ENCODE peak calls at places on chromosomes 6 and 20, in six cellular contexts. B, V, D, W, C and S are unnamed samples.
A peak's percentile ranks its signal among the peaks of the same experiment; 100 is the strongest.

GRCh38 chr20:3846740-3847418 is at the start of gene MAVS:
- DNase-seq in W (peak; percentile 81), D (peak; percentile 28), B (peak; percentile 40), V (peak; percentile 92), C (peak; percentile 95), S (peak; percentile 93)

GRCh38 chr6:36444470-36444869 is 1.7 kb downstream of the KCTD20 start:
- DNase-seq in V (no peak), D (no peak), C (no peak), B (no peak), W (no peak), S (no peak)

GRCh38 chr20:62652894-62653305 is 10.6 kb downstream of the SLCO4A1 start:
- DNase-seq in B (no peak), V (no peak), D (no peak), C (no peak), W (no peak), S (no peak)

GRCh38 chr20:36400901-36401300 is 94.8 kb downstream of the DLGAP4 start:
- DNase-seq in D (no peak), V (no peak), W (no peak), B (no peak), C (no peak), S (no peak)

GRCh38 chr6:358432-358831 is 33.1 kb upstream of the IRF4 start:
- DNase-seq in C (no peak), V (no peak), W (no peak), D (no peak), B (no peak), S (no peak)

GRCh38 chr6:13769655-13770053 is 44.7 kb downstream of the MCUR1 start:
- DNase-seq in V (no peak), B (no peak), C (no peak), D (no peak), W (no peak), S (peak; percentile 45)

GRCh38 chr20:10447028-10447427 is 11.9 kb downstream of the SLX4IP start:
- DNase-seq in D (no peak), C (no peak), V (peak; percentile 36), B (peak; percentile 67), W (peak; percentile 43), S (peak; percentile 68)

GRCh38 chr20:25321991-25322390 is 68.6 kb downstream of the ABHD12 start:
- DNase-seq in D (no peak), C (no peak), V (no peak), B (no peak), W (no peak), S (no peak)

GRCh38 chr20:60046011-60046413 is 87.8 kb downstream of the CDH26 start:
- DNase-seq in V (no peak), W (no peak), D (no peak), C (no peak), B (no peak), S (no peak)

GRCh38 chr6:22041797-22042489 is 254.9 kb downstream of the PRL start:
- DNase-seq in D (no peak), W (no peak), C (no peak), B (no peak), V (no peak), S (no peak)

GRCh38 chr20:8527998-8528397 is 395.9 kb downstream of the PLCB1 start:
- DNase-seq in D (no peak), B (no peak), V (no peak), W (no peak), C (no peak), S (no peak)

GRCh38 chr6:152750694-152751093 is at the start of gene VIP:
- DNase-seq in B (no peak), V (no peak), C (no peak), W (no peak), D (no peak), S (no peak)

GRCh38 chr6:93779086-93779858 is 359.9 kb upstream of the EPHA7 start:
- DNase-seq in W (no peak), C (no peak), D (no peak), B (no peak), V (no peak), S (no peak)

GRCh38 chr6:16326971-16327776 is 88.8 kb downstream of the GMPR start:
- DNase-seq in V (no peak), D (no peak), W (no peak), B (no peak), C (no peak), S (no peak)

GRCh38 chr20:48166082-48166835 is 381.0 kb upstream of the SULF2 start:
- DNase-seq in C (no peak), D (no peak), B (no peak), V (no peak), W (no peak), S (no peak)

GRCh38 chr6:16901777-16902176 is 140.5 kb upstream of the ATXN1 start:
- DNase-seq in B (no peak), C (no peak), W (no peak), D (peak; percentile 78), V (peak; percentile 62), S (no peak)

GRCh38 chr6:33215761-33216649 is 7.7 kb downstream of the RING1 start:
- DNase-seq in D (no peak), C (no peak), V (no peak), W (no peak), B (no peak), S (no peak)
- TF ChIP-seq POLR2A in D (no peak), C (no peak), V (no peak), W (no peak), B (no peak), S (no peak)

GRCh38 chr20:38833857-38834164 is 28.3 kb downstream of the PPP1R16B start:
- DNase-seq in B (no peak), D (no peak), C (no peak), V (no peak), W (no peak), S (no peak)

GRCh38 chr20:38831995-38832620 is 26.6 kb downstream of the PPP1R16B start:
- DNase-seq in D (no peak), V (no peak), B (no peak), C (no peak), W (no peak), S (no peak)

GRCh38 chr20:38834868-38835267 is 29.4 kb downstream of the PPP1R16B start:
- DNase-seq in V (no peak), D (no peak), W (no peak), C (no peak), B (no peak), S (no peak)

GRCh38 chr20:38831049-38831691 is 25.7 kb downstream of the PPP1R16B start:
- DNase-seq in W (no peak), B (no peak), V (no peak), D (no peak), C (no peak), S (no peak)

GRCh38 chr20:38833154-38833856 is 27.8 kb downstream of the PPP1R16B start:
- DNase-seq in B (no peak), W (no peak), C (no peak), V (no peak), D (no peak), S (no peak)
- TF ChIP-seq POLR2A in B (no peak), W (no peak), C (no peak), V (no peak), D (no peak), S (no peak)

GRCh38 chr6:30060982-30061765 is at the start of gene POLR1H:
- DNase-seq in D (peak; percentile 93), B (peak; percentile 92), W (peak; percentile 82), V (peak; percentile 95), C (peak; percentile 94), S (peak; percentile 96)
- TF ChIP-seq POLR2A in D (peak; percentile 91), B (peak; percentile 90), W (peak; percentile 61), V (peak; percentile 97), C (peak; percentile 83), S (peak; percentile 99)

GRCh38 chr6:30681696-30682180 is 4.7 kb downstream of the PPP1R18 start:
- DNase-seq in V (no peak), D (no peak), W (no peak), B (no peak), C (no peak), S (no peak)

GRCh38 chr6:30683137-30683979 is 3.1 kb downstream of the PPP1R18 start:
- DNase-seq in V (no peak), D (no peak), B (no peak), C (no peak), W (no peak), S (no peak)

GRCh38 chr6:30683980-30684338 is 2.5 kb downstream of the PPP1R18 start:
- DNase-seq in V (no peak), D (no peak), W (no peak), C (no peak), B (no peak), S (no peak)

GRCh38 chr6:30684386-30685156 is 1.9 kb downstream of the PPP1R18 start:
- DNase-seq in C (no peak), V (peak; percentile 67), D (no peak), W (no peak), B (no peak), S (no peak)

DNA sequence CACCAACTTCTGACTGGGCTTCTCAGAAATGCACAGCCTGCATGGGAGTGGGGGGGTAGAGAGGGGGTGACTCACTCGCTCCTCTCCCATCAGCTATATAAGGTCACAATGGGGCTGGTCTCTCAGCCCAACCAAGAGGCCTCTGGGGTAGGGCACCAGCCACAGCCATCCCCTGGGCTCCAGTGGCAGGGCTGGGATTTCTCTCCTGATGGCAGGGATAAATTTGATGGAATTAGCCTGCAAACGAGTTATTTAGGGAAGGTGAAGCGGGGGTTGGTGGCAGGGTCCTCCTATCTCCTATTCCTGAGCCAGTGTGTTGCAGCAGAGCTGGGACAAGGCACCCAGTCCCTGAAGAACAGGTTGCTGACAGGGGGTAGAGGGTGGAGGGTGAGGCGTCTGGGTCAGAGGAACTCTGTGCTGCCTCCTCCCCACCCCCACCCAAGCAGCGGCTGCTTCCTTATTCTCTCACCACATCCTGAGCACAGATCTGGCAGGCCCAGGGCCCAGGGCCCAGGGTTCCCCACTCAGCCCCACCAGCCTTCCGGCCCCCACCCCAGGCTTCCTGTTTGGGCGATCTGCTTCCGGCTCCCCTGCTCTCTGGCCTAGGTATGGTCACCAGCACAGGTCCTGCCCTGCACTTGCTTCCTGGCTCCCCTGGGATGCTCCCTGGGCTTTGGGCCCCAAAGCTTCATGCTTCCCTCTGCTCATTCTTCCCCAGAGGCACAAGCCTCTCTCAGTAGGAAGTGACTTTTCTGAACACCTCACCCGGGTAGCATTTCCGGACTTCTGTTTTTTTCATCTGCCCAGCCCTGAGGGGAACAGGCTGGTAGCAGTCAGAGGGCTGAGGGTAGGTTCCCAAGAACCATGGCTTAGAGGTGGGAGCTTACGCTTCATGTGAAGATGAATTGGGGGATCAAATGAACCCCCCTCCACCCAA is 4.0 kb downstream of the PPP1R18 start:
- DNase-seq in W (peak; percentile 48), B (no peak), C (peak; percentile 91), D (peak; percentile 79), V (peak; percentile 89), S (no peak)
- TF ChIP-seq POLR2A in W (peak; percentile 10), B (no peak), C (no peak), D (no peak), V (peak; percentile 51), S (peak; percentile 26)